ENCODE peak calls at places on chromosomes 1 and 21, in five cellular contexts. N is stimulated activated CD4-positive, alpha-beta T cell treated with anti-CD3 and anti-CD28 coated beads, Interleukin-1b, Interleukin-23, amount 100 ng/mL, for 4 hours; Q is ovary; K is activated T-helper 1 cell treated with anti-CD3 and anti-CD28 coated beads, Interleukin-2, amount 50 U/mL, for 16 hours; M is SK-N-DZ. P is an unnamed sample.

GRCh38 chr21:41251961-41252642 is 64.5 kb upstream of the FAM3B start:
- DNase-seq in N (no peak), Q (no peak), K (no peak), M (no peak), P (no peak)

GRCh38 chr1:61506944-61507343 is 218.0 kb downstream of the TM2D1 start:
- DNase-seq in N (no peak), Q (no peak), K (no peak), M (no peak), P (no peak)

GRCh38 chr1:162353078-162353477 is 23.6 kb downstream of the SPATA46 start:
- DNase-seq in N (no peak), Q (no peak), K (no peak), M (no peak), P (no peak)

GRCh38 chr1:207981976-207982375 is 71.1 kb upstream of the CD34 start:
- DNase-seq in N (no peak), Q (no peak), K (no peak), M (peak), P (no peak)

GRCh38 chr1:90417139-90417538 is 300.0 kb downstream of the BARHL2 start:
- DNase-seq in N (no peak), Q (no peak), K (no peak), M (no peak), P (no peak)

GRCh38 chr1:67572594-67573221 is 112.3 kb upstream of the GADD45A start:
- DNase-seq in N (no peak), Q (no peak), K (no peak), M (no peak), P (peak)

GRCh38 chr1:6262570-6263420 is 1.9 kb upstream of the GPR153 start:
- DNase-seq in N (no peak), Q (peak), K (no peak), M (no peak), P (peak)

GRCh38 chr21:42593007-42593814 is 60.2 kb upstream of the PDE9A start:
- DNase-seq in N (peak), Q (peak), K (peak), M (peak), P (peak)

GRCh38 chr1:9655127-9655723 is 3.7 kb downstream of the PIK3CD start:
- DNase-seq in N (no peak), Q (no peak), K (no peak), M (no peak), P (no peak)

GRCh38 chr1:52424238-52424637 is 19.8 kb downstream of the PRPF38A start:
- DNase-seq in N (no peak), Q (no peak), K (no peak), M (no peak), P (no peak)

GRCh38 chr1:36524359-36525062 is 41.8 kb upstream of the CSF3R start:
- DNase-seq in N (no peak), Q (no peak), K (no peak), M (peak), P (no peak)

GRCh38 chr1:182614796-182615451 is 10.7 kb upstream of the RGS16 start:
- DNase-seq in N (peak), Q (peak), K (no peak), M (no peak), P (peak)

GRCh38 chr1:10793129-10793651 is 3.3 kb downstream of the CASZ1 start:
- DNase-seq in N (no peak), Q (no peak), K (no peak), M (no peak), P (peak)

GRCh38 chr1:46131727-46132528 is 501 bp downstream of the PIK3R3 start:
- DNase-seq in N (peak), Q (peak), K (no peak), M (peak), P (peak)

GRCh38 chr1:21497466-21498061 is 11.7 kb upstream of the ALPL start:
- DNase-seq in N (no peak), Q (no peak), K (no peak), M (no peak), P (no peak)

GRCh38 chr21:36825683-36826082 is 126.8 kb downstream of the SIM2 start:
- DNase-seq in N (no peak), Q (no peak), K (no peak), M (no peak), P (no peak)

GRCh38 chr1:84269286-84269685 is 32.2 kb upstream of the SAMD13 start:
- DNase-seq in N (no peak), Q (no peak), K (no peak), M (no peak), P (peak)

GRCh38 chr1:115105836-115106235 is 16.5 kb upstream of the TSPAN2 start:
- DNase-seq in N (no peak), Q (no peak), K (no peak), M (no peak), P (no peak)

GRCh38 chr21:31335957-31336738 is 7.9 kb downstream of the TIAM1 start:
- DNase-seq in N (no peak), Q (no peak), K (no peak), M (no peak), P (no peak)